ENCODE peak calls at places on chromosomes 7 and 10, in five cellular contexts. O is heart right ventricle, U is gastrocnemius medialis, R is lower lobe of right lung, J is HCT116. S is an unnamed sample.
A peak's percentile ranks its signal among the peaks of the same experiment; 100 is the strongest.

GRCh38 chr7:141452911-141453310 is 98.3 kb upstream of the AGK start:
- ATAC-seq in O (no peak), J (no peak), R (no peak), U (no peak), S (no peak)

GRCh38 chr7:112070674-112071256 is 135.4 kb downstream of the DOCK4 start:
- ATAC-seq in U (no peak), O (no peak), R (no peak), J (no peak), S (no peak)

GRCh38 chr7:42097756-42098155 is 139.3 kb downstream of the GLI3 start:
- ATAC-seq in R (peak; percentile 39), U (no peak), O (no peak), J (no peak), S (peak; percentile 49)

GRCh38 chr7:126052229-126052628 is 1122.6 kb upstream of the POT1 start:
- ATAC-seq in U (no peak), O (no peak), R (no peak), J (no peak), S (no peak)

GRCh38 chr7:40965745-40966144 is 737.1 kb downstream of the INHBA start:
- ATAC-seq in J (no peak), O (no peak), U (no peak), R (no peak), S (no peak)

GRCh38 chr10:11874568-11875182 is 51.5 kb downstream of the PROSER2 start:
- ATAC-seq in R (peak; percentile 71), O (peak; percentile 14), U (no peak), J (peak; percentile 41), S (no peak)

GRCh38 chr7:142925413-142925812 is 8.1 kb downstream of the TRPV5 start:
- ATAC-seq in O (no peak), R (no peak), J (peak; percentile 79), U (no peak), S (no peak)

GRCh38 chr10:125543796-125544195 is 139.2 kb downstream of the TEX36 start:
- ATAC-seq in U (no peak), O (peak; percentile 61), J (no peak), R (no peak), S (no peak)

GRCh38 chr7:66781408-66782090 is 41.0 kb downstream of the RABGEF1 start:
- ATAC-seq in O (peak; percentile 76), R (no peak), J (no peak), U (no peak), S (no peak)

GRCh38 chr7:151056286-151057037 is 1.2 kb downstream of the CDK5 start:
- ATAC-seq in U (no peak), R (no peak), J (no peak), O (no peak), S (no peak)

GRCh38 chr7:6279937-6280336 is 7.5 kb upstream of the CYTH3 start:
- ATAC-seq in O (no peak), U (no peak), R (no peak), J (no peak), S (no peak)
- H3K4me1 ChIP-seq in O (no peaks in the 10 kb centered on the region), U (no peaks in the 10 kb centered on the region), R (no peaks in the 10 kb centered on the region), J (peaks cover 25% of the 10 kb centered on the region), S (no peaks in the 10 kb centered on the region)

GRCh38 chr7:130274983-130275649 is 8.5 kb downstream of the CPA2 start:
- ATAC-seq in O (no peak), R (no peak), J (no peak), U (no peak), S (no peak)

GRCh38 chr7:130275826-130276291 is 9.2 kb downstream of the CPA2 start:
- ATAC-seq in R (no peak), J (no peak), O (no peak), U (no peak), S (no peak)

GRCh38 chr7:130277763-130278643 is 11.3 kb downstream of the CPA2 start:
- ATAC-seq in U (peak; percentile 59), R (peak; percentile 64), O (peak; percentile 80), J (peak; percentile 96), S (peak; percentile 74)

GRCh38 chr7:130278892-130279690 is 12.4 kb downstream of the CPA2 start:
- ATAC-seq in R (no peak), O (no peak), U (no peak), J (no peak), S (no peak)

GRCh38 chr7:130276796-130277762 is 10.4 kb downstream of the CPA2 start:
- ATAC-seq in O (no peak), R (no peak), U (no peak), J (no peak), S (no peak)
- H3K4me1 ChIP-seq in O (peaks cover 20% of the 10 kb centered on the region), R (peaks cover 11% of the 10 kb centered on the region), U (peaks cover 7% of the 10 kb centered on the region), J (no peaks in the 10 kb centered on the region), S (peaks cover 23% of the 10 kb centered on the region)

DNA sequence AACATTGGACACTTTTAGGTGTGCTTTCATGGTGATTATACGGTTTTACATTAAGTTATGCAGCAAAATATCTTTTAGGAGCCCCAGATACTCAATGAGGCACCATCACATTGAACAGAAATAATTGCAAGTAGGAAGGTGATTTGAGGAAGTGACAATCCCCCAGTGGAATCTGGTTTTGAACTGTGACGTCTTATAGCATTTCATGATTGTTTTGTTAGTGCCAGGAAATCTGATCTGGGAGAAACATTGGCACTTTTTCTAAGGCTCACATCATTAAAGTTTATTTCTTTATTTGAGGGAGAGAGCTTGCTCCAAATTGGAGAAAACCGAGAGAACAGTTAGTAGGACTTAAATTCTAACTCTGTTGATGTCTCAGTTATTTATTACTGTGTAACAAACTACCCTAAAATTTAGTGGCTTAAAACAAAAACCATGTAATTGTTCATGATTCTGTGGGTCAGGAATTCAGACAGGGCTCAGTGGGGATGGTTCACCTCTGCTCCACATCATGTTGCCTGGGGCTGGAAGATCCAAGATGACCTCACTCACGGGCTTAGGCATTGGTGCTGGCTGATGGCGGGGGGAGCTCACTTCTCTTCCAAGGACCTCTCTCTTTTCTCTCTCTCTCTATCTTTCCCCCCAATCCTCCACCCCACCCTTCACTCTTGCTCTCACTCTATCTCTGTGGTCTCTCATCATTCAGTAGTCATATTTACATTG is 78.2 kb upstream of the STEAP1B start:
- ATAC-seq in J (no peak), U (peak; percentile 22), O (peak; percentile 70), R (peak; percentile 43), S (peak; percentile 33)
- H3K4me1 ChIP-seq in J (peaks cover 4% of the 10 kb centered on the region), U (peaks cover 20% of the 10 kb centered on the region), O (peaks cover 47% of the 10 kb centered on the region), R (peaks cover 33% of the 10 kb centered on the region), S (peaks cover 5% of the 10 kb centered on the region)

GRCh38 chr7:155692317-155692716 is 47.9 kb downstream of the RBM33 start:
- ATAC-seq in J (no peak), R (no peak), O (no peak), U (no peak), S (no peak)

GRCh38 chr7:155696747-155697146 is 52.3 kb downstream of the RBM33 start:
- ATAC-seq in J (no peak), O (no peak), U (no peak), R (no peak), S (no peak)

GRCh38 chr7:155693826-155694225 is 49.4 kb downstream of the RBM33 start:
- ATAC-seq in U (no peak), J (no peak), O (no peak), R (no peak), S (no peak)

GRCh38 chr7:155698633-155699032 is 54.2 kb downstream of the RBM33 start:
- ATAC-seq in O (no peak), J (no peak), R (no peak), U (no peak), S (no peak)

DNA sequence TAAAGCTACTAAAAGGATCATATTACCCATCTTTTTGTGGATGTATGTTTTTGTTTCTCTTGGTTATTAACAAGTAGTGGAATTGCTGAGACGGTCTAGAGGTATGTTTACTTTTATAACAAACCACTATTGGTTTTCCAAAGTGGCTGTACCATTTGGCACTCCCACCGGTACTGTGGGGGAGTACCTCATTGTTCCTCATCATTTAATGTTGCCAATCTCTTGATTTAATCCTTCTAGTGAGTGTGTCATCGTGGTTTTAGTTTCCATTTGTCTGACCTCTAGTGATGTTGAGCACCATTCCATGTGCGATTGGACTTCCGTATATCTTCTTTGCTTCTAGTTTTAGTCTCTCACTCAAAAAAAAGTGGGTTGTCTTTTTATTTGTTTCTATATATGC is 50.4 kb downstream of the RBM33 start:
- ATAC-seq in R (no peak), J (no peak), U (no peak), O (no peak), S (no peak)
- H3K4me1 ChIP-seq in R (no peaks in the 10 kb centered on the region), J (no peaks in the 10 kb centered on the region), U (peaks cover 3% of the 10 kb centered on the region), O (peaks cover 37% of the 10 kb centered on the region), S (no peaks in the 10 kb centered on the region)

GRCh38 chr7:27198871-27199801 is 755 bp downstream of the HOXA13 start:
- ATAC-seq in J (peak; percentile 45), U (peak; percentile 45), O (no peak), R (peak; percentile 10), S (peak; percentile 11)
- H3K4me1 ChIP-seq in J (no peaks in the 10 kb centered on the region), U (peaks cover 31% of the 10 kb centered on the region), O (peaks cover 37% of the 10 kb centered on the region), R (peaks cover 27% of the 10 kb centered on the region), S (no peaks in the 10 kb centered on the region)

GRCh38 chr7:36279251-36279925 is 110.3 kb upstream of the ANLN start:
- ATAC-seq in U (no peak), O (no peak), R (no peak), J (no peak), S (no peak)
- H3K4me1 ChIP-seq in U (peaks cover 94% of the 10 kb centered on the region), O (peaks cover 80% of the 10 kb centered on the region), R (peaks cover 25% of the 10 kb centered on the region), J (peaks cover 27% of the 10 kb centered on the region), S (peaks cover 35% of the 10 kb centered on the region)

GRCh38 chr10:18959369-18959768 is 89.2 kb upstream of the MALRD1 start:
- ATAC-seq in J (no peak), U (no peak), R (peak; percentile 35), O (no peak), S (no peak)

GRCh38 chr10:18955041-18955440 is 93.6 kb upstream of the MALRD1 start:
- ATAC-seq in J (no peak), O (no peak), R (no peak), U (no peak), S (no peak)

GRCh38 chr10:18960466-18961079 is 88.0 kb upstream of the MALRD1 start:
- ATAC-seq in O (no peak), R (no peak), U (no peak), J (no peak), S (no peak)
- H3K4me1 ChIP-seq in O (no peaks in the 10 kb centered on the region), R (no peaks in the 10 kb centered on the region), U (no peaks in the 10 kb centered on the region), J (no peaks in the 10 kb centered on the region), S (no peaks in the 10 kb centered on the region)

GRCh38 chr10:6200588-6201510 is 1.9 kb upstream of the PFKFB3 start:
- ATAC-seq in R (no peak), U (peak; percentile 48), O (no peak), J (no peak), S (no peak)

GRCh38 chr10:6202098-6202683 is 541 bp upstream of the PFKFB3 start:
- ATAC-seq in J (peak; percentile 10), R (peak; percentile 2), U (peak; percentile 3), O (peak; percentile 41), S (peak; percentile 19)

GRCh38 chr10:6197274-6197673 is 5.5 kb upstream of the PFKFB3 start:
- ATAC-seq in O (no peak), U (no peak), R (no peak), J (no peak), S (no peak)

GRCh38 chr10:6201511-6201975 is 1.2 kb upstream of the PFKFB3 start:
- ATAC-seq in J (no peak), O (peak; percentile 65), U (peak; percentile 30), R (peak; percentile 69), S (peak; percentile 42)

GRCh38 chr10:6199131-6199733 is 3.5 kb upstream of the PFKFB3 start:
- ATAC-seq in J (no peak), U (peak; percentile 5), R (no peak), O (no peak), S (no peak)
- H3K4me1 ChIP-seq in J (no peaks in the 10 kb centered on the region), U (peaks cover 56% of the 10 kb centered on the region), R (peaks cover 58% of the 10 kb centered on the region), O (peaks cover 73% of the 10 kb centered on the region), S (peaks cover 23% of the 10 kb centered on the region)

GRCh38 chr10:37976091-37976879 is at the start of gene ZNF25:
- ATAC-seq in R (peak; percentile 99), U (peak; percentile 99), J (peak; percentile 95), O (peak; percentile 99), S (peak; percentile 99)
- H3K4me1 ChIP-seq in R (peaks cover 15% of the 10 kb centered on the region), U (peaks cover 4% of the 10 kb centered on the region), J (no peaks in the 10 kb centered on the region), O (peaks cover 20% of the 10 kb centered on the region), S (peaks cover 5% of the 10 kb centered on the region)

S was measured in gastroesophageal sphincter.